ENCODE peak calls at places on chromosomes 16 and 17, in five cellular contexts. S is osteoblast, M is HL-60, Z is cardiac muscle cell, W is sigmoid colon. V is an unnamed sample.

GRCh38 chr16:25066747-25067631 is 44.6 kb upstream of the LCMT1 start:
- DNase-seq in Z (peak), S (peak), M (peak), W (peak), V (peak)

GRCh38 chr17:6374271-6374691 is 60.6 kb downstream of the AIPL1 start:
- DNase-seq in M (no peak), W (no peak), S (no peak), Z (no peak), V (no peak)

GRCh38 chr17:81345211-81346089 is 49.8 kb upstream of the BAHCC1 start:
- DNase-seq in Z (peak), M (peak), W (peak), S (peak), V (peak)

GRCh38 chr17:45851873-45852272 is 7.2 kb downstream of the SPPL2C start:
- DNase-seq in S (peak), W (no peak), M (no peak), Z (no peak), V (no peak)

GRCh38 chr16:83928341-83929055 is 24.5 kb upstream of the OSGIN1 start:
- DNase-seq in S (peak), Z (peak), M (no peak), W (no peak), V (peak)

GRCh38 chr17:45160505-45161287 is 979 bp upstream of the HEXIM2 start:
- DNase-seq in M (peak), W (peak), S (peak), Z (peak), V (peak)

GRCh38 chr16:84739349-84740124 is 39.7 kb downstream of the USP10 start:
- DNase-seq in S (peak), M (no peak), W (peak), Z (peak), V (peak)

GRCh38 chr17:76271669-76272540 is 6.8 kb downstream of the UBALD2 start:
- DNase-seq in M (no peak), Z (peak), S (peak), W (no peak), V (no peak)

GRCh38 chr17:45197108-45197507 is 24.6 kb upstream of the FMNL1 start:
- DNase-seq in W (no peak), Z (no peak), S (no peak), M (no peak), V (no peak)

GRCh38 chr17:48149174-48150106 is 41.9 kb downstream of the SNX11 start:
- DNase-seq in M (no peak), S (no peak), W (no peak), Z (peak), V (no peak)

GRCh38 chr17:80116923-80117380 is 15.6 kb downstream of the GAA start:
- DNase-seq in W (no peak), M (no peak), S (peak), Z (no peak), V (no peak)

GRCh38 chr17:1999557-2000251 is 25.4 kb downstream of the RTN4RL1 start:
- DNase-seq in S (peak), W (peak), Z (peak), M (no peak), V (peak)

GRCh38 chr16:54407596-54407995 is 121.0 kb upstream of the IRX3 start:
- DNase-seq in W (no peak), Z (peak), S (peak), M (no peak), V (peak)

GRCh38 chr17:49996121-49996494 is 1.1 kb upstream of the DLX3 start:
- DNase-seq in S (no peak), Z (no peak), M (no peak), W (no peak), V (no peak)

GRCh38 chr17:49992933-49993422 is 2.0 kb downstream of the DLX3 start:
- DNase-seq in M (no peak), S (peak), Z (no peak), W (no peak), V (no peak)

GRCh38 chr17:49993423-49994037 is 1.5 kb downstream of the DLX3 start:
- DNase-seq in S (peak), W (no peak), M (no peak), Z (peak), V (no peak)

GRCh38 chr17:49995055-49995738 is at the start of gene DLX3:
- DNase-seq in W (peak), S (peak), M (no peak), Z (peak), V (peak)

GRCh38 chr17:49994085-49995054 is 654 bp downstream of the DLX3 start:
- DNase-seq in M (no peak), W (no peak), S (peak), Z (no peak), V (no peak)
- TF ChIP-seq CTCF in M (no peak), W (no peak), S (no peak), Z (no peak), V (no peak)

DNA sequence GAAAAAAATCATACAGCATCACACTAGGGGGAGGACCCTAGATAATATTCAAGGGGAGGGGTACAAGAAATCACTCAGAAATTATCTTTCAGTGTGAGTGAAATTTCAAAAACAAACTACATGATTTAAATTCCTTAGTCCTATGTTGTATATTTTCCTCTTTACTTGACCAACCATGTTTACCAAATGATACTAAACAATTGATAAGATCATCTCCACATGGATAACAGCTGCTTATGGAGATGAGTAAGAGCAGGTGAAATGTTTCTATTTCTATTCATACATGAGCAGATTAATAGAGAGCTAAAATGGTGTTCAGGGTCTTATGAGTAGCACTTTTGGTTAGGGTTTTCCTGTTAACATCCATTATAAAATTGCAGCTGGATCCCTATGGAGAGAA is 7.3 kb upstream of the VAT1L start:
- DNase-seq in S (no peak), M (no peak), Z (no peak), W (no peak), V (no peak)
- H3K4me3 ChIP-seq in S (no peak), M (no peak), Z (no peak), W (no peak), V (no peak)

DNA sequence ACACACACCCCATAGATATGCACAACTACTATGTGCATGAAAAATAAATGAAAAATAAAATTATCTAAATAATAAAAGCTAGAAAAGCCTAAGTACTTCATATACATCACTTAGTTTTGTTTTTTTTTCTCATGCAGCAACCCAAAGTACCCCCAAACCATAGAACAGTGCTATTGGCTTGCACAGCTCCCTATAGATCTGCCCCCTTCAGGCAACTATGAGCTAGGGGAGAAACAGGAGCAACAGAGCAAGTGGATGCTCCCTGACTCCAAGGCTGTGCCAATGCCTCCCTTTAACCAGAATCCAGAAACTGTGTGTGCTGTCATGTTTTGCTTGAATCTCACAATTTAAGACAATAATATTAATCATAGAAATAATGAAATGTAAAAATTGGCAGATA is 605.5 kb downstream of the TOX3 start:
- DNase-seq in S (no peak), M (no peak), Z (no peak), W (no peak), V (no peak)
- TF ChIP-seq CTCF in S (no peak), M (no peak), Z (no peak), W (no peak), V (no peak)

GRCh38 chr16:11161439-11161838 is 94.6 kb downstream of the SOCS1 start:
- DNase-seq in M (no peak), S (peak), W (no peak), Z (no peak), V (no peak)
- H3K4me3 ChIP-seq in M (no peak), S (no peak), W (no peak), Z (no peak), V (no peak)